ENCODE peak calls at places on chromosomes 13 and 19, in five cellular contexts. One of them, this sample, is unnamed.

GRCh38 chr13:110971486-110971885 is 56.6 kb upstream of the ANKRD10 start:
- DNase-seq in HCT116: no peak
- DNase-seq in breast epithelium: no peak
- DNase-seq in A549: no peak
- DNase-seq in NB4: no peak
- DNase-seq in this sample: no peak

GRCh38 chr13:30750036-30750435 is 14.7 kb downstream of the ALOX5AP start:
- DNase-seq in HCT116: no peak
- DNase-seq in breast epithelium: no peak
- DNase-seq in A549: no peak
- DNase-seq in NB4: no peak
- DNase-seq in this sample: no peak

GRCh38 chr13:30345426-30346100 is 38.2 kb upstream of the KATNAL1 start:
- DNase-seq in HCT116: no peak
- DNase-seq in breast epithelium: no peak
- DNase-seq in A549: no peak
- DNase-seq in NB4: no peak
- DNase-seq in this sample: no peak

GRCh38 chr13:29713841-29714240 is 118.4 kb upstream of the SLC7A1 start:
- DNase-seq in HCT116: peak; percentile 8
- DNase-seq in breast epithelium: no peak
- DNase-seq in A549: peak; percentile 8
- DNase-seq in NB4: peak; percentile 43
- DNase-seq in this sample: no peak

GRCh38 chr13:97334690-97335089 is 99.3 kb upstream of the RAP2A start:
- DNase-seq in HCT116: no peak
- DNase-seq in breast epithelium: no peak
- DNase-seq in A549: no peak
- DNase-seq in NB4: no peak
- DNase-seq in this sample: no peak

GRCh38 chr19:35298561-35298972 is 6.6 kb downstream of the MAG start:
- DNase-seq in HCT116: no peak
- DNase-seq in breast epithelium: no peak
- DNase-seq in A549: no peak
- DNase-seq in NB4: no peak
- DNase-seq in this sample: no peak

GRCh38 chr19:29854033-29854432 is 42.2 kb downstream of the CCNE1 start:
- DNase-seq in HCT116: no peak
- DNase-seq in breast epithelium: no peak
- DNase-seq in A549: no peak
- DNase-seq in NB4: no peak
- DNase-seq in this sample: no peak

GRCh38 chr13:111975539-111976473 is 91.1 kb upstream of the SOX1 start:
- DNase-seq in HCT116: no peak
- DNase-seq in breast epithelium: no peak
- DNase-seq in A549: no peak
- DNase-seq in NB4: no peak
- DNase-seq in this sample: no peak

GRCh38 chr19:33239223-33239975 is 13.7 kb upstream of the SLC7A10 start:
- DNase-seq in HCT116: no peak
- DNase-seq in breast epithelium: no peak
- DNase-seq in A549: no peak
- DNase-seq in NB4: no peak
- DNase-seq in this sample: no peak

GRCh38 chr13:25468330-25469178 is 96.8 kb downstream of the ATP8A2 start:
- DNase-seq in HCT116: no peak
- DNase-seq in breast epithelium: no peak
- DNase-seq in A549: no peak
- DNase-seq in NB4: no peak
- DNase-seq in this sample: peak; percentile 29

GRCh38 chr13:34627905-34628682 is 314.0 kb upstream of the NBEA start:
- DNase-seq in HCT116: no peak
- DNase-seq in breast epithelium: no peak
- DNase-seq in A549: peak; percentile 78
- DNase-seq in NB4: no peak
- DNase-seq in this sample: no peak

GRCh38 chr19:37467608-37468090 is 405 bp upstream of the ZNF569 start:
- DNase-seq in HCT116: no peak
- DNase-seq in breast epithelium: no peak
- DNase-seq in A549: no peak
- DNase-seq in NB4: no peak
- DNase-seq in this sample: no peak

GRCh38 chr13:30679483-30680330 is 55.6 kb upstream of the ALOX5AP start:
- DNase-seq in HCT116: no peak
- DNase-seq in breast epithelium: no peak
- DNase-seq in A549: peak; percentile 40
- DNase-seq in NB4: peak; percentile 57
- DNase-seq in this sample: peak; percentile 37

GRCh38 chr19:44574201-44574950 is 39.0 kb upstream of the IGSF23 start:
- DNase-seq in HCT116: no peak
- DNase-seq in breast epithelium: no peak
- DNase-seq in A549: no peak
- DNase-seq in NB4: no peak
- DNase-seq in this sample: no peak

GRCh38 chr13:110647365-110647737 is 32.0 kb downstream of the NAXD start:
- DNase-seq in HCT116: no peak
- DNase-seq in breast epithelium: no peak
- DNase-seq in A549: no peak
- DNase-seq in NB4: no peak
- DNase-seq in this sample: no peak

GRCh38 chr13:107865643-107866006 is 349.7 kb downstream of the LIG4 start:
- DNase-seq in HCT116: no peak
- DNase-seq in breast epithelium: no peak
- DNase-seq in A549: no peak
- DNase-seq in NB4: no peak
- DNase-seq in this sample: no peak

GRCh38 chr13:83286737-83287136 is 595.5 kb downstream of the SLITRK1 start:
- DNase-seq in HCT116: no peak
- DNase-seq in breast epithelium: no peak
- DNase-seq in A549: peak; percentile 6
- DNase-seq in NB4: no peak
- DNase-seq in this sample: no peak

GRCh38 chr13:46079770-46080169 is 25.1 kb downstream of the CPB2 start:
- DNase-seq in HCT116: no peak
- DNase-seq in breast epithelium: no peak
- DNase-seq in A549: no peak
- DNase-seq in NB4: no peak
- DNase-seq in this sample: no peak

GRCh38 chr13:73618275-73618865 is 515.8 kb downstream of the KLF12 start:
- DNase-seq in HCT116: no peak
- DNase-seq in breast epithelium: no peak
- DNase-seq in A549: peak; percentile 24
- DNase-seq in NB4: no peak
- DNase-seq in this sample: no peak

GRCh38 chr13:34942732-34943674 is 933 bp downstream of the NBEA start:
- DNase-seq in HCT116: no peak
- DNase-seq in breast epithelium: no peak
- DNase-seq in A549: peak; percentile 38
- DNase-seq in NB4: no peak
- DNase-seq in this sample: no peak

GRCh38 chr13:93740334-93740733 is 513.7 kb downstream of the GPC6 start:
- DNase-seq in HCT116: no peak
- DNase-seq in breast epithelium: no peak
- DNase-seq in A549: no peak
- DNase-seq in NB4: no peak
- DNase-seq in this sample: no peak

GRCh38 chr13:106433066-106433465 is 102.4 kb downstream of the EFNB2 start:
- DNase-seq in HCT116: no peak
- DNase-seq in breast epithelium: no peak
- DNase-seq in A549: peak; percentile 4
- DNase-seq in NB4: no peak
- DNase-seq in this sample: no peak

GRCh38 chr19:22708983-22709382 is 74.9 kb downstream of the ZNF492 start:
- DNase-seq in HCT116: no peak
- DNase-seq in breast epithelium: no peak
- DNase-seq in A549: no peak
- DNase-seq in NB4: no peak
- DNase-seq in this sample: no peak

GRCh38 chr19:50381881-50382729 is 2.0 kb upstream of the POLD1 start:
- DNase-seq in HCT116: no peak
- DNase-seq in breast epithelium: no peak
- DNase-seq in A549: no peak
- DNase-seq in NB4: no peak
- DNase-seq in this sample: no peak

GRCh38 chr19:50384685-50385535 is 763 bp downstream of the POLD1 start:
- DNase-seq in HCT116: no peak
- DNase-seq in breast epithelium: no peak
- DNase-seq in A549: no peak
- DNase-seq in NB4: peak; percentile 48
- DNase-seq in this sample: no peak

GRCh38 chr19:50383307-50383851 is 768 bp upstream of the POLD1 start:
- DNase-seq in HCT116: no peak
- DNase-seq in breast epithelium: peak; percentile 32
- DNase-seq in A549: no peak
- DNase-seq in NB4: no peak
- DNase-seq in this sample: no peak

GRCh38 chr19:50387176-50387867 is 3.2 kb downstream of the POLD1 start:
- DNase-seq in HCT116: no peak
- DNase-seq in breast epithelium: no peak
- DNase-seq in A549: no peak
- DNase-seq in NB4: peak; percentile 74
- DNase-seq in this sample: no peak

DNA sequence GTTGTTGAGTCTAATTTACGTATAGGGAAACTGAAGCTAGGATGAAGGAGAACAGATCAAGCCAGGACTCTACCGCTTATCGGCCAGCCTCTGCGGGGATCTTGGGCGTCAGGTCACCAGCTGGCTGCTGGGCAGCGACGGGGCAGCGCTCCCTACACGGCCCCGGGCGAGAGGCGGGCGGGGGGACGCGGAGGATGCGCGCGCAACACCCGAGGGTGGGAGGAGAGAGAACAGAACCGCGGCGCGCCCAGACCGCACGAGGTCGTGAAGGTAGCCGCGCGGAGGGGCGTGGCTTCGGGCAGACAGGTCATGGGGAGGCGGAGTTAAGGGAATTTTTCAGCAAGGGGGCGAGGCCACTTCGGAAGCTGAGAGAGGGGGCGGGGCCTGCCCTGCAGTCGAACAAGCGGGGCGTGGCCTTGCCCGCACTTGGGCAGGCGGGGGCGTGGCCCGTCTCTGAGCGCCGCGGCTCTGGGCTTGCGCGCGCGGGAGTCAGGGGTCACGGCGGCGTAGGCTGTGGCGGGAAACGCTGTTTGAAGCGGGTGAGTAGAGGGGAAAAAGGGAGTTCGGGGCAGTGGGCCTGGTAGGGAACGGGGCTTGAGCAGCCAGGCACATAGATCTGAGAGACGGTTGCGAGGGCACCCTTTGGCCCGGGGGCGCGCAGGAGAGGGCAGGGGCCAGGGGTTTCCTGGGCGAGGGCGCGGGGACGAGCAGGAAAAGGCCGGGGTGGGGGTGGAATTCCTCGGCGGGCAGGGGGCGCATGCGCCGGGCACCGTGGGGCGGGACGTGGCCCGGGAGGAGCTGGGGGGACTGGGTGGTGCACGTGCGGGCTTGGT is at the start of gene POLD1:
- DNase-seq in HCT116: peak; percentile 97
- DNase-seq in breast epithelium: peak; percentile 98
- DNase-seq in A549: peak; percentile 99
- DNase-seq in NB4: peak; percentile 96
- DNase-seq in this sample: peak; percentile 99
- TF ChIP-seq POLR2A in HCT116: peak; percentile 89
- TF ChIP-seq POLR2A in breast epithelium: no peak
- TF ChIP-seq POLR2A in A549: peak; percentile 82
- TF ChIP-seq POLR2A in NB4: peak; percentile 57
- TF ChIP-seq POLR2A in this sample: peak; percentile 42

DNA sequence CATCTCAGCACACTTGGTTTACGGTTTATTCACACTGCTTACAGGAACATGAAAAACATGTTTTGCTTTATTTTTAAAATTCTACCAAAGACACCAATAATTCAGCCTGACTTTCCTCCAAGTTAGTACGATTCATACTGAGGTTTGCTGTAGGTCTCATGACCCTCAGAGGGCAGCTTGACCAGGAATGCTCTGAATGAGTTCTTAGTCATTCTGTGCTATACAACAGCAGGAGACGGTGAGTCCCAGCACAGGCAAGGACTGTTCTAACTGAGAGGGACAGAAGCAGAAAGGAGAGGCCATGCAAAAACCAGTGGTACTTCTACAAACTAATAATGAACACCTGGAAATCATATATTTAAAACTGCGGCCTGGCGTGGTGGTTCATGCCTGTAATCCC is 6.4 kb downstream of the GRTP1 start:
- DNase-seq in HCT116: no peak
- DNase-seq in breast epithelium: no peak
- DNase-seq in A549: no peak
- DNase-seq in NB4: no peak
- DNase-seq in this sample: no peak
- TF ChIP-seq POLR2A in HCT116: no peak
- TF ChIP-seq POLR2A in breast epithelium: no peak
- TF ChIP-seq POLR2A in A549: no peak
- TF ChIP-seq POLR2A in NB4: no peak
- TF ChIP-seq POLR2A in this sample: no peak

DNA sequence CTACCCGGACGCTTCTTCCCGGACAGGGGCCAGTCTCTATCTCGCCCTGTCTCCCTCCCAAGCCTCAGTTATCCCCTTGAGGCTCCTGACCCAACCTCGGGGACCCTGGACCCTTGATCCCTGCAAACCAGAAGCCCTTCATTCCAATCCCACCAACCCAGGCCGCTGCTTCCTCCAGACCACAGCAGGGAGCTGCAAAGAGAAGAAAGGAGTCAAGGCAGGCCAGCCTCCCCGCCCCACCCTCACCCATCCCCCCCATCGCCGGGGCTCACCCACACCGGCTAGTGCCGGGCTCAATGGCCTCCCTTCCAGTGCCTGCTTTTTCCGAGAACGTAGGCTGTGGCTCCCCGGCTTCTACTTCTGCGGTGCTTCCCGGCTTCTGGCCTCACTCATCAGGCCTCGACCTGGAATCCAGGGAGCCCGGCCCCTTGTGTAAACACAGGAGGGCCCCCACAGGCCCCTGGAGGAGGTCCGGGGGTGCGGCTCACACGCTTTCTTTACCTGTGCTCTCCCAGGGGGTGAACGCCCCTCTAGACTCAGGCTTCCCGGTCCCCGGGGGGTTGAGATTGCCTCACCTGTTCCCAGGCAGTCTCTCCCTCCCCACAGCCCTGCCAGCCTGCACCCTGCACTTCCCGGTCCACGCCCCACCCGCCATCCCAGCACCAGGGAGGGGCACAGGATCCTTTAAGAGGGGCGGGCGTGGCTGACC is at the start of gene FAM83E:
- DNase-seq in HCT116: no peak
- DNase-seq in breast epithelium: no peak
- DNase-seq in A549: peak; percentile 61
- DNase-seq in NB4: peak; percentile 75
- DNase-seq in this sample: no peak
- TF ChIP-seq POLR2A in HCT116: no peak
- TF ChIP-seq POLR2A in breast epithelium: no peak
- TF ChIP-seq POLR2A in A549: peak; percentile 19
- TF ChIP-seq POLR2A in NB4: no peak
- TF ChIP-seq POLR2A in this sample: peak; percentile 3

DNA sequence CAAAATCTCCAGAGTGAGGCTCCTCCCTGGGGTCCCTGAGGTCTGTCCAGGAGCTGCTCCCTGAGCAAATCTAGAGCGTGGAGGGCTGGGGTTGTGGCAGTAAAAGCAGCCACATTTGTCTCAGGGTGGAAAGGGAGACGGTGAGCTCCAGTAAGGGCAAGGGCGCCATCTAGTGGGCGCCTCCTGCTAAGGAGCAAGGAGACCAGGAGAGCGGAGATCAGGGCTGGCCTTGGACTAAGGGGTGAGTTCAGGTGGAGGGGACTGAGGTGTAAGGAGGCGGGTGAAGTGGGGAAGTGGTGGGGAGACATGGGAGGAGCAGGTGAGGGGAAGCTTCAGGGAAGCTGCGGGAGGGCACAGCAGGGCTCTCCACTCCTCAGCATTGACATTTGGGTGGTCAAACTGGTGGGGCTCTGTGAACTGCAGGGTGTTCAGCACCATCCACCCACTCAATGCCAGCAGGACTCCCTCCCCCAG is 5.3 kb upstream of the CEACAM21 start:
- DNase-seq in HCT116: peak; percentile 59
- DNase-seq in breast epithelium: peak; percentile 57
- DNase-seq in A549: peak; percentile 85
- DNase-seq in NB4: peak; percentile 73
- DNase-seq in this sample: peak; percentile 56
- TF ChIP-seq POLR2A in HCT116: no peak
- TF ChIP-seq POLR2A in breast epithelium: no peak
- TF ChIP-seq POLR2A in A549: no peak
- TF ChIP-seq POLR2A in NB4: no peak
- TF ChIP-seq POLR2A in this sample: no peak

This sample was measured in GM12891.